ENCODE peak calls at places on chromosomes 2 and 18, in ten cellular contexts. F is neural crest cell; N is occipital lobe; J is stimulated activated CD4-positive, alpha-beta T cell treated with anti-CD3 and anti-CD28 coated beads, Interleukin-4, amount 100 ng/mL, for 24 hours; B is G401; K is activated CD4-positive, alpha-beta T cell treated with anti-CD3 and anti-CD28 coated beads, Interleukin-2, amount 10 ng/mL, durations not matched to agents 7 days and 5 days; L is CD8-positive, alpha-beta memory T cell; S is A549; M is NCI-H2171 treated with DMSO at 0.1 percent for 48 hours; P is GM12865. U is an unnamed sample.

GRCh38 chr2:234245945-234246344 is 195.4 kb downstream of the SPP2 start:
- DNase-seq in P (no peak), L (no peak), S (peak; percentile 68), N (no peak), K (no peak), B (no peak), J (no peak), M (no peak), F (no peak), U (no peak)

GRCh38 chr2:86298411-86299390 is 38.7 kb downstream of the REEP1 start:
- DNase-seq in B (peak; percentile 64), N (peak; percentile 50), F (no peak), K (no peak), J (no peak), M (no peak), L (no peak), S (peak; percentile 65), P (no peak), U (no peak)

GRCh38 chr2:153940511-153940910 is 68.8 kb downstream of the GALNT13 start:
- DNase-seq in M (no peak), N (no peak), L (no peak), K (no peak), B (no peak), S (no peak), F (no peak), P (no peak), J (no peak), U (no peak)

GRCh38 chr18:58842978-58843661 is 21.6 kb upstream of the ZNF532 start:
- DNase-seq in J (no peak), K (no peak), M (no peak), F (no peak), L (no peak), S (no peak), B (no peak), N (peak; percentile 35), P (no peak), U (no peak)

GRCh38 chr2:128359841-128360240 is 41.2 kb upstream of the HS6ST1 start:
- DNase-seq in J (no peak), L (no peak), N (no peak), S (no peak), P (no peak), K (no peak), M (no peak), B (no peak), F (no peak), U (no peak)

GRCh38 chr2:228556707-228557106 is 375.2 kb upstream of the SPHKAP start:
- DNase-seq in L (no peak), F (no peak), K (no peak), P (no peak), S (no peak), J (no peak), N (no peak), B (no peak), M (no peak), U (no peak)

GRCh38 chr2:127671557-127672302 is 3.6 kb downstream of the LIMS2 start:
- DNase-seq in J (no peak), L (no peak), P (no peak), N (no peak), K (no peak), M (no peak), F (no peak), S (no peak), B (no peak), U (no peak)

GRCh38 chr2:63840081-63840784 is 1.5 kb upstream of the UGP2 start:
- DNase-seq in P (peak; percentile 40), L (peak; percentile 1), N (peak; percentile 68), S (peak; percentile 30), J (no peak), B (no peak), F (no peak), K (peak; percentile 50), M (no peak), U (no peak)

GRCh38 chr2:24359701-24360049 is 661 bp downstream of the ITSN2 start:
- DNase-seq in M (peak; percentile 38), F (no peak), J (peak; percentile 58), B (peak; percentile 62), L (peak; percentile 67), N (peak; percentile 22), K (peak; percentile 65), S (no peak), P (peak; percentile 49), U (peak; percentile 54)

GRCh38 chr2:168278424-168278888 is 31.1 kb upstream of the STK39 start:
- DNase-seq in F (no peak), K (no peak), M (no peak), L (no peak), B (no peak), S (no peak), N (no peak), J (no peak), P (no peak), U (no peak)

GRCh38 chr2:165407464-165407863 is 62.0 kb upstream of the CSRNP3 start:
- DNase-seq in M (no peak), L (no peak), S (no peak), F (no peak), J (no peak), N (no peak), K (no peak), B (no peak), P (no peak), U (no peak)

GRCh38 chr18:31565345-31565744 is 26.3 kb upstream of the TTR start:
- DNase-seq in B (no peak), S (no peak), F (no peak), J (no peak), N (no peak), K (no peak), P (no peak), L (no peak), M (no peak), U (no peak)

GRCh38 chr2:102256874-102257462 is 54.4 kb upstream of the IL1RL1 start:
- DNase-seq in S (no peak), B (no peak), K (no peak), J (no peak), N (no peak), F (no peak), M (no peak), L (no peak), P (no peak), U (no peak)

GRCh38 chr2:172600644-172601043 is 44.8 kb downstream of the PDK1 start:
- DNase-seq in M (no peak), P (no peak), J (no peak), K (no peak), B (no peak), F (no peak), N (no peak), L (no peak), S (no peak), U (no peak)

GRCh38 chr2:113818382-113818951 is 62.0 kb upstream of the SLC35F5 start:
- DNase-seq in N (no peak), F (peak; percentile 2), S (peak; percentile 60), K (no peak), L (no peak), B (peak; percentile 2), M (no peak), J (no peak), P (no peak), U (no peak)

U was measured in immature natural killer cell.